ENCODE peak calls at places on chromosomes 5 and 9, in four cellular contexts. P, R, I and Y are unnamed samples.
A peak's percentile ranks its signal among the peaks of the same experiment; 100 is the strongest.

GRCh38 chr9:128025756-128026155 is 41.4 kb downstream of the NAIF1 start:
- DNase-seq in P (no peak), R (no peak), I (no peak), Y (no peak)

GRCh38 chr5:37552770-37553719 is 173.9 kb downstream of the WDR70 start:
- DNase-seq in P (no peak), R (no peak), I (no peak), Y (no peak)

GRCh38 chr9:129774791-129775149 is 21.9 kb upstream of the PTGES start:
- DNase-seq in P (no peak), R (no peak), I (no peak), Y (no peak)

GRCh38 chr9:117092582-117092981 is 322.3 kb downstream of the ASTN2 start:
- DNase-seq in P (no peak), R (peak; percentile 58), I (no peak), Y (no peak)

GRCh38 chr9:132854832-132855231 is 23.3 kb downstream of the AK8 start:
- DNase-seq in P (no peak), R (no peak), I (no peak), Y (no peak)

GRCh38 chr5:149358294-149358651 is 427 bp downstream of the PCYOX1L start:
- DNase-seq in P (no peak), R (peak; percentile 46), I (peak; percentile 49), Y (peak; percentile 44)

GRCh38 chr9:111744363-111744762 is 50.4 kb downstream of the SHOC1 start:
- DNase-seq in P (no peak), R (no peak), I (no peak), Y (no peak)

GRCh38 chr9:70791936-70792335 is 329.5 kb downstream of the TRPM3 start:
- DNase-seq in P (no peak), R (no peak), I (no peak), Y (no peak)

GRCh38 chr5:100505984-100506670 is 29.0 kb upstream of the FAM174A start:
- DNase-seq in P (peak; percentile 31), R (peak; percentile 90), I (peak; percentile 29), Y (no peak)

GRCh38 chr9:14210428-14210827 is 103.5 kb downstream of the NFIB start:
- DNase-seq in P (no peak), R (no peak), I (no peak), Y (no peak)

GRCh38 chr9:14203366-14204056 is 110.4 kb downstream of the NFIB start:
- DNase-seq in P (no peak), R (peak; percentile 37), I (peak; percentile 70), Y (peak; percentile 81)

GRCh38 chr9:14209399-14209990 is 104.4 kb downstream of the NFIB start:
- DNase-seq in P (no peak), R (no peak), I (no peak), Y (no peak)

GRCh38 chr9:14205463-14205862 is 108.5 kb downstream of the NFIB start:
- DNase-seq in P (no peak), R (peak; percentile 86), I (no peak), Y (no peak)

DNA sequence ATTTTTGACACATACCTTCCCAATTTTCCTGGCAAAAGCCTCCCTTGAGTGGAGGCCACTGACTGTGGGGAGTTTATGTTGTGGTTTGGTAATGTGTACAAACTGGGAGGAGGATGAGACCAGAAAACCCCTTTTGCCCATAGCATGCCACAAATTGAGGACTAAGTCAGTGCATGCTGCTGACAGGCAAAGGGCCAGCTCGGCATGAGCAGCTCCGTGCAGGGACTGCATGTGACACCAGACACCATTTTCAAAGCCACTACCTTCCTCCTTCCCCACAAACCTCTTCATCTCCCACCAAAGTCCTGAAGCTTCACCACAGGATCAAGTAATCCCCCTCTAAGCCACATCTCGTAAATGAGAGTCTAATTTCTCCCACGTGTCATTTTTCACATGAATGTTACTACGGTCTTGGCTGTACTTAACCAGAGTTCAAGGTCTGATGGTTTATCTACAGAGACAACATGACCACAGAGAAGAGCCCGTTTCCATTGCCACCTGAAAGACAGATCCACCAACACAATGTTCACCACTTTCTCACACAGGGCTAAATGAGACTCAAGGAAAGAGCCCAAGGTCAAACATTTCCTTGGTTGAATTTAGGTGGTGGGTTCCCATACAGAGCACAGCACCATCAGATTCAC is 106.5 kb downstream of the NFIB start:
- DNase-seq in P (no peak), R (no peak), I (no peak), Y (no peak)
- H3K4me1 ChIP-seq in P (no peaks in the 10 kb centered on the region), R (peaks cover 22% of the 10 kb centered on the region), I (peaks cover 39% of the 10 kb centered on the region), Y (no peaks in the 10 kb centered on the region)

GRCh38 chr5:56323505-56323904 is 90.4 kb upstream of the ANKRD55 start:
- DNase-seq in P (no peak), R (peak; percentile 83), I (no peak), Y (no peak)
- H3K4me1 ChIP-seq in P (no peaks in the 10 kb centered on the region), R (peaks cover 28% of the 10 kb centered on the region), I (no peaks in the 10 kb centered on the region), Y (no peaks in the 10 kb centered on the region)

GRCh38 chr5:41787257-41787656 is 83.0 kb downstream of the OXCT1 start:
- DNase-seq in P (no peak), R (peak; percentile 7), I (no peak), Y (no peak)
- H3K4me1 ChIP-seq in P (peaks cover 11% of the 10 kb centered on the region), R (peaks cover 27% of the 10 kb centered on the region), I (peaks cover 7% of the 10 kb centered on the region), Y (no peaks in the 10 kb centered on the region)

DNA sequence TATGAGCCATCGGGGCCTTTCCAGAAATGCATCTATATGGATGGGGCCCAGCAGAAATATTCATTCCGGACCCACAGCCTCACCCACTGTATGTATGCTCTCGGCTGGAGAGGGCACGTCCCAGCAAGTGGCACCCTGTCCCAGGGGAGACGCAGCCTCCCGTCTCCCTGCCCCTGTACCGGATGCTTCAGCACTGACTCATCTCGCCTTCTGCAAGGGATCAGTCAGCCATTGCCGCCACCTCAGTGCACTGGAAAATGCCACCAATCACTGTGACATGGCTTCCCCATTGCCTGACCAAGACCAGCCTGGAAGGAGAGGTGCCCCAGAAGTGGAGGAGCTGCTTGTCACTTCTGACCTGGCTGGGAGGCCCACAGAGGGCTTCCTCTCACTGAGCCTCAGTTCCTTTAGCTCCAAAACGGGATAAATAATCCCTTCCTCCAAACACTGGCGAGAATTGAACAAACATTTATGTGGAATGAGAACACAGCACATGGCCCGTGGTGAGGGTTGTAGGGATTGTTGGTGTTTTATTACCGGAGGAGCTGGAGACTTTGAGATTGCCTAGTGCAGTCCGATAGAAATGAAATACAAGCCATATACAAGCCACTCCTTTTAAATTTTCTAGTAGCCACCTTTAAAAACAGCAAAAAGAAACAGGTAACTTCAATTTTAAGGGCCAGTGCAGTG is 43.9 kb upstream of the ORM1 start:
- DNase-seq in P (peak; percentile 88), R (peak; percentile 47), I (peak; percentile 7), Y (no peak)
- H3K4me1 ChIP-seq in P (peaks cover 24% of the 10 kb centered on the region), R (peaks cover 16% of the 10 kb centered on the region), I (peaks cover 12% of the 10 kb centered on the region), Y (no peaks in the 10 kb centered on the region)